ENCODE peak calls at places on chromosomes 11 and 22, in ten cellular contexts. K, E, L, T, W, C, B, O, J and D are unnamed samples.

GRCh38 chr11:2517386-2518064 is 72.7 kb downstream of the KCNQ1 start:
- DNase-seq in B (no peak), E (peak), O (no peak), C (no peak), W (peak), J (no peak), L (no peak), K (no peak), T (peak), D (peak)

GRCh38 chr11:46903846-46904245 is 14.5 kb downstream of the LRP4 start:
- DNase-seq in L (no peak), T (no peak), C (no peak), B (no peak), K (no peak), E (peak), W (no peak), O (peak), J (no peak), D (peak)

GRCh38 chr11:118281284-118281683 is 17.2 kb upstream of the MPZL2 start:
- DNase-seq in L (no peak), J (no peak), E (no peak), B (no peak), T (no peak), O (no peak), W (no peak), C (peak), K (no peak), D (no peak)

GRCh38 chr11:18314794-18315523 is 7.0 kb downstream of the HPS5 start:
- DNase-seq in E (no peak), W (no peak), T (no peak), O (no peak), B (no peak), L (no peak), C (no peak), J (no peak), K (peak), D (no peak)

GRCh38 chr11:67391304-67392181 is at the start of gene RAD9A:
- DNase-seq in L (peak), B (peak), E (peak), T (peak), C (peak), O (peak), J (peak), W (peak), K (peak), D (peak)

GRCh38 chr11:45560153-45560934 is 105.1 kb downstream of the CHST1 start:
- DNase-seq in C (no peak), E (peak), O (no peak), W (peak), L (no peak), J (no peak), K (no peak), T (no peak), B (no peak), D (no peak)

GRCh38 chr11:64876835-64877341 is 1.5 kb downstream of the EHD1 start:
- DNase-seq in L (peak), B (no peak), C (no peak), J (peak), O (no peak), T (peak), K (peak), W (no peak), E (no peak), D (no peak)

GRCh38 chr11:130415719-130416536 is 12.5 kb downstream of the ADAMTS8 start:
- DNase-seq in C (no peak), E (no peak), K (no peak), W (no peak), J (no peak), O (no peak), L (no peak), T (no peak), B (no peak), D (peak)

GRCh38 chr11:117195208-117195607 is 4.0 kb upstream of the TAGLN start:
- DNase-seq in B (no peak), W (no peak), O (no peak), C (no peak), L (no peak), E (peak), T (peak), J (no peak), K (no peak), D (no peak)

GRCh38 chr11:844693-845644 is 2.3 kb downstream of the TSPAN4 start:
- DNase-seq in E (peak), K (no peak), O (peak), B (no peak), C (no peak), J (peak), W (peak), T (peak), L (peak), D (peak)

GRCh38 chr11:12841946-12842630 is 167.0 kb upstream of the RASSF10 start:
- DNase-seq in O (peak), J (peak), B (no peak), T (no peak), K (peak), L (peak), C (peak), W (peak), E (no peak), D (no peak)

GRCh38 chr11:35261197-35261596 is 122.2 kb downstream of the CD44 start:
- DNase-seq in T (no peak), L (no peak), W (peak), B (no peak), E (no peak), J (no peak), O (no peak), C (no peak), K (no peak), D (no peak)

GRCh38 chr11:35262735-35263134 is 123.8 kb downstream of the CD44 start:
- DNase-seq in W (no peak), K (no peak), O (no peak), B (no peak), T (no peak), L (no peak), E (no peak), C (no peak), J (no peak), D (no peak)

GRCh38 chr11:35270342-35270741 is 131.4 kb downstream of the CD44 start:
- DNase-seq in E (no peak), O (no peak), B (no peak), T (no peak), K (no peak), W (no peak), L (no peak), J (no peak), C (no peak), D (no peak)

GRCh38 chr11:35267504-35267903 is 128.5 kb downstream of the CD44 start:
- DNase-seq in B (no peak), L (no peak), E (no peak), O (no peak), K (peak), J (no peak), C (no peak), T (no peak), W (no peak), D (no peak)

DNA sequence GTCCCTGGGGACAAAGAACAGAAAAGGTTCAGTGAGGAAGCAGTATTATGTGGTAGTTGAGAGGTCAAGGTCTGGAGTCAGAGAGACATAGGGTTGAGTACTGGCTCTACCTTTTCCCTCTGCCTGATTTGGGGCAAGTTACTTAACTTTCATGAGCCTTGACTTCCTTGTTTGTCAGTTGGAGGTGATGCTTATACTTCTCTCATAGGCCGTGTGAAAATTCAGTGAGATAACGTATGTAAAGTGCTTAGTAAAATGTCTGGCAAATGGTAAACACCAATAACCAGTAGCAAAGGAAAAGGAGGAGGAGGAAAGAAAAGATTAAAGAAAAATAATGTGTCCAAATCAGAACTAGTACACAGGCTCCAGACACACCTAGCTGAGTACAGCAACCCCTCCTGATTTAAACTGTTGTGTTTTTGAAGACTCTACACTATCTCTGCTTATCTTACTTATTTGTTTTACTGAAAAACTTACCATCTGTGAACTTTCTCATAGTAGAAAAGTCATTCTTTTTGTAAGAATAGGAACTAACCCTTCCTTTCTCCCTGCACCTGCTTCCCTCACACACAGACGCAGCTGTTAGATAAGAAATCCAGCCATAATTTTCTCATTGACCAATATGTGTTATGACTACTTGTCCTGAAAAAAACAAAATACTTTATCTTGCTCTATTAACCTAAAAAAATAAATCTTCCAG is 126.9 kb downstream of the CD44 start:
- DNase-seq in O (no peak), E (no peak), L (no peak), K (no peak), W (no peak), B (no peak), C (no peak), J (no peak), T (no peak), D (no peak)
- H3K4me3 ChIP-seq in O (no peak), E (no peak), L (no peak), K (no peak), W (no peak), B (no peak), C (no peak), J (no peak), T (no peak), D (no peak)

GRCh38 chr11:114172871-114173444 is 113.4 kb downstream of the ZBTB16 start:
- DNase-seq in O (peak), B (no peak), L (no peak), E (peak), T (no peak), J (no peak), W (no peak), K (no peak), C (no peak), D (no peak)
- H3K4me3 ChIP-seq in O (peak), B (no peak), L (no peak), E (peak), T (no peak), J (no peak), W (no peak), K (no peak), C (no peak), D (no peak)

GRCh38 chr22:43198126-43198525 is 11.2 kb upstream of the TTLL12 start:
- DNase-seq in O (no peak), W (no peak), L (no peak), K (no peak), E (no peak), B (no peak), C (no peak), J (no peak), T (no peak), D (no peak)
- H3K4me3 ChIP-seq in O (no peak), W (no peak), L (no peak), K (no peak), E (no peak), B (no peak), C (no peak), J (no peak), T (no peak), D (no peak)

DNA sequence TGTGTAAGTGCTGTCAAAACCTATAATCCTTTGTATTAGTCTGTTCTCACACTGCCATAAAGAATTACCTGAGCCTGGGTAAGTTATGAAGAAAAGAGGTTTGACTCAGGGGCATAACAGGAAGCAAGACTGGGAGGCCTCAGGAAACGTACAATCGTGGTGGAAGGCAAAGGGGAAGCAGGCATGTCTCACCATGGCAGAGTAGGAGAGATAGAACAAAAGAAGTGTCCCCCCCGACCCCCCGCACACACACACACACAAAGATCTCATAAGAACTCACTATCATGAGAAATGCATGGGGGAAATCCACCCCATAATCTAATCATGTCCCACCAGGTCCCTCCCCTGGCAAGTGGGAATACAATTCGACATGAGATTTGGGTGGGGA is 2.3 kb upstream of the USP28 start:
- DNase-seq in W (no peak), T (no peak), O (peak), L (no peak), B (no peak), E (no peak), K (no peak), J (no peak), C (no peak), D (no peak)
- H3K4me3 ChIP-seq in W (no peak), T (no peak), O (peak), L (no peak), B (no peak), E (no peak), K (no peak), J (no peak), C (no peak), D (no peak)

DNA sequence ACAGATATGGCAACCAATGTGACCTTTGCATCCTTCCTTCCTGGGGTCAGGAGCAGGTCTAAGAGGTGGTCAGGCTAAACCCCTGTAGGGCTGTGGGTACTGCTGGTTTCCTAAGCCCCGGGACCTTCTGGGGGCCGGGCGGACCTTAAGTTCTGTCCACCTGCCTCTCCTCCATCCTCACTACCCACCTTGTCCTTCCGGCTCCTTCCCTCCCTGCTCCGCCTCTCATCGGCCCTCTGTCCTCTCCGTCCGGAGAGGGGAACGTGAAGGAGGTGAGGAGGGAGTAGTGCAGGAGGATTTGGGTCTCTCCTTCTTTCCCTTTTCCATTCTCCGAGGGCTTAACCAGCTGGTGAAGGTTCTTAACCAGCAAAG is 28.3 kb upstream of the PARVB start:
- DNase-seq in E (no peak), J (no peak), T (no peak), K (no peak), O (no peak), W (no peak), L (no peak), B (no peak), C (no peak), D (no peak)
- H3K4me3 ChIP-seq in E (peak), J (no peak), T (peak), K (no peak), O (no peak), W (no peak), L (no peak), B (no peak), C (no peak), D (no peak)

DNA sequence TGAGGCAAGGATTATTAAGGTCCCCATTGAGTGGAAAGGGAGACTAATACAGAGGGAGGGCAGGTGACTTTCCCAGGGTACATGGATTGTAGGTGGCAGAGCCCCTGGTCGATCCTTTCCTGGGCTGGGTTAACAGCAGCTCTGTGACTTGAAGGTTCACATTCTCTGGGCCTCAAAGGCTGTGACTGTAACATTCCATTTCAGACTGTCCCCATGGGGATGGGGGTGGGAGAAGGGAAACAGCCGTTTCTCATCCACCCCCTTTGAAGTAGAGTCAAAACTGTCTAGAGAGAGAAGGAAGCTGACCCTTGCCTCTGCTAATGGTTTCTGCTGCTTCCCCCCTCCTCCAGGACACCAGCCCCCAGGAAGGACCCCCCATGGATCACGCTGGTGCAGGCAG is 19.2 kb downstream of the MICALL1 start:
- DNase-seq in E (no peak), L (no peak), C (no peak), O (no peak), W (peak), J (no peak), T (no peak), K (no peak), B (no peak), D (no peak)
- H3K4me3 ChIP-seq in E (no peak), L (no peak), C (no peak), O (no peak), W (no peak), J (no peak), T (no peak), K (no peak), B (no peak), D (no peak)